ENCODE peak calls at places on chromosomes 11 and 22, in six cellular contexts. K is GM23248, L is neuronal stem cell, S is neural progenitor cell, W is right lobe of liver, T is tibial nerve. N is an unnamed sample.

GRCh38 chr11:69242583-69242940 is 51.4 kb upstream of the MYEOV start:
- DNase-seq in S (no peak), L (no peak), T (no peak), W (no peak), K (no peak), N (no peak)

GRCh38 chr11:133808393-133809140 is 36.7 kb downstream of the SPATA19 start:
- DNase-seq in L (no peak), T (no peak), K (no peak), S (no peak), W (no peak), N (no peak)

GRCh38 chr11:46222485-46223251 is 54.8 kb upstream of the CREB3L1 start:
- DNase-seq in S (no peak), L (no peak), K (peak; percentile 45), T (no peak), W (no peak), N (no peak)

GRCh38 chr11:9266926-9267325 is 1.8 kb upstream of the DENND5A start:
- DNase-seq in L (no peak), S (no peak), K (no peak), W (no peak), T (no peak), N (no peak)

GRCh38 chr11:47980093-47980906 is at the start of gene PTPRJ:
- DNase-seq in S (peak; percentile 91), L (peak; percentile 74), W (peak; percentile 84), T (no peak), K (peak; percentile 71), N (no peak)

GRCh38 chr11:122138759-122139594 is 23.0 kb upstream of the BLID start:
- DNase-seq in L (no peak), S (no peak), K (peak; percentile 42), W (no peak), T (no peak), N (no peak)

GRCh38 chr11:104286129-104286528 is 122.2 kb upstream of the PDGFD start:
- DNase-seq in S (no peak), T (no peak), L (no peak), K (no peak), W (no peak), N (no peak)

GRCh38 chr11:117875397-117876048 is 935 bp downstream of the FXYD6 start:
- DNase-seq in K (no peak), S (peak; percentile 64), W (no peak), T (no peak), L (no peak), N (no peak)

GRCh38 chr22:44291265-44292006 is 21.3 kb downstream of the SHISAL1 start:
- DNase-seq in S (no peak), K (peak; percentile 58), L (no peak), T (no peak), W (no peak), N (no peak)

GRCh38 chr11:69760319-69760718 is 14.8 kb downstream of the FGF4 start:
- DNase-seq in W (peak; percentile 82), S (no peak), T (no peak), L (no peak), K (no peak), N (no peak)

GRCh38 chr22:32839776-32840571 is 38.5 kb downstream of the TIMP3 start:
- DNase-seq in K (peak; percentile 65), S (peak; percentile 44), L (no peak), T (no peak), W (no peak), N (no peak)

GRCh38 chr11:5596611-5597201 is at the start of gene TRIM6:
- DNase-seq in T (peak; percentile 27), K (peak; percentile 66), S (peak; percentile 79), L (peak; percentile 18), W (peak; percentile 54), N (peak; percentile 70)

GRCh38 chr11:16945671-16946469 is 68.3 kb downstream of the PLEKHA7 start:
- DNase-seq in K (peak; percentile 68), W (peak; percentile 66), S (peak; percentile 59), T (peak; percentile 21), L (peak; percentile 35), N (no peak)

GRCh38 chr11:106961518-106961917 is 56.8 kb downstream of the GUCY1A2 start:
- DNase-seq in S (no peak), L (no peak), W (no peak), K (peak; percentile 96), T (no peak), N (no peak)

GRCh38 chr11:60764879-60765278 is 8.2 kb downstream of the MS4A15 start:
- DNase-seq in L (no peak), W (no peak), K (no peak), S (no peak), T (no peak), N (no peak)

GRCh38 chr11:86101941-86102407 is 33.1 kb upstream of the PICALM start:
- DNase-seq in T (no peak), S (no peak), W (no peak), K (peak; percentile 74), L (no peak), N (no peak)

GRCh38 chr11:65743928-65744698 is 23.5 kb upstream of the RNASEH2C start:
- DNase-seq in S (peak; percentile 45), W (no peak), K (peak; percentile 59), L (no peak), T (no peak), N (no peak)

GRCh38 chr11:66112640-66113098 is 42.6 kb downstream of the PACS1 start:
- DNase-seq in K (peak; percentile 86), L (no peak), W (no peak), T (peak; percentile 6), S (no peak), N (no peak)

GRCh38 chr11:64448599-64449380 is 89.8 kb downstream of the RPS6KA4 start:
- DNase-seq in W (peak; percentile 84), L (peak; percentile 75), K (peak; percentile 83), S (peak; percentile 94), T (peak; percentile 74), N (no peak)

DNA sequence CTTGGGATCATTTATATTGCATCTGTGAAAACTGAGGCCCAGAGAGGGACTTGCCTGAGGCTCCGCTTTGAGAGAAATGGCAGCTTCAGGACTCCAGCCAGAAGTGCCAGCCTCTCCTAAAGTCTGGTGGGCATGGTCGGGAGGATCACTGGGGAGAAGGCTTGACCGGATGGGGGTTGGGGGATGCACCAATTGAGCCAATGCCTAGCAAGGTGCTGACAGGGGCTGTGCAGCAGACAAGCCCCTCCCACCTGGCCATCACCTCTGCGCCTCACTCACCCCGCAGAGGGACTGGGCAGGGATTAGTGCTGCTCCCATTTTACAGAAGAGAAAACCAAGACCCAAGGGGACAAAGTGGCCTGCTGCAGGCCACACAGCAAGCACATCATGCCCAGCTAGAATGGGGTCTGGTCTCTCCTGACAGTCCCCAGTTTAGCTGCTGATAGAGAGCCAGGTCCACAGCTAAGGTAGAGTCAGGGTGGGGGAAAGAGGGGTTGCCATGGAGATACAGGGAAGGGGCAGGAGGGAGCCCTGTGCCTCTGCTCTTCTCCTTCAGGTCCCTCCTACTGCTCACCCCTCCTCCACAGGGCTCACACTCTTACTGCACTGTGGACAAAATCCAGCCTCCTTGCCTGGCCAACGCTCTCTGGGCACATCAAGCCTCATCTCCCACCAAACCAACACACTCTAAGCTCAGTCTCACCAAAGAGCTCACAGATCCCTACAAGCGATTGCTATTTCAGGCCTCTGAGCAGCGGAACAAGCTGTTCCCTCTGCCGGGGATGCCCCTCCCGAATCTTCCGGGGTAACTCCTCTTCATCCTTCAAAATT is 29.5 kb downstream of the TEF start:
- DNase-seq in K (peak; percentile 14), W (no peak), T (peak; percentile 50), L (no peak), S (peak; percentile 21), N (no peak)
- H3K4me1 ChIP-seq in K (peaks cover 13% of the 10 kb centered on the region), W (peaks cover 2% of the 10 kb centered on the region), T (peaks cover 42% of the 10 kb centered on the region), L (peaks cover 16% of the 10 kb centered on the region), S (peaks cover 17% of the 10 kb centered on the region), N (no peaks in the 10 kb centered on the region)

DNA sequence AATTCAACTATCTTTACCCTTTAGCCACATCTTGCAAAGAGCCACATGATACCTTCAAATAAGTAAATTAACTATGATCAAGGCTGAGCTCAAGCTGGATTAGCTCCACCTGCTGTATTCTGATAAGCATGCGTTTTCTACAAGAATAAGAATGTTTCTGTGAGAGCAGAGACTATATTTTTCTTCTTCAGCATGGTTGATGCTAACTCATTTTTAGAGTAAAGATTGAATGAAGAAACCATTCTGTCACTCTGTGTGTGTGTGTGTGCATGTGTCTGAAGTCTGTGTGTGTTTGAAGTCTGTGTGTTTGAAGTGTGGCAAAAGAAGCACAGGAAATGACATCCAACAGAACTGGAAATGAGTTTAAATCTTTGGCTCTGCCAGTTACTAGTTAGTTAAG is 12.0 kb upstream of the LAYN start:
- DNase-seq in S (no peak), T (no peak), W (no peak), L (no peak), K (no peak), N (no peak)
- H3K4me1 ChIP-seq in S (peaks cover 9% of the 10 kb centered on the region), T (peaks cover 8% of the 10 kb centered on the region), W (no peaks in the 10 kb centered on the region), L (no peaks in the 10 kb centered on the region), K (peaks cover 53% of the 10 kb centered on the region), N (peaks cover 48% of the 10 kb centered on the region)

GRCh38 chr11:61879152-61879551 is 12.2 kb downstream of the FADS3 start:
- DNase-seq in T (no peak), W (no peak), L (no peak), S (no peak), K (no peak), N (no peak)
- H3K4me1 ChIP-seq in T (no peaks in the 10 kb centered on the region), W (no peaks in the 10 kb centered on the region), L (peaks cover 9% of the 10 kb centered on the region), S (peaks cover 4% of the 10 kb centered on the region), K (peaks cover 17% of the 10 kb centered on the region), N (peaks cover 6% of the 10 kb centered on the region)

DNA sequence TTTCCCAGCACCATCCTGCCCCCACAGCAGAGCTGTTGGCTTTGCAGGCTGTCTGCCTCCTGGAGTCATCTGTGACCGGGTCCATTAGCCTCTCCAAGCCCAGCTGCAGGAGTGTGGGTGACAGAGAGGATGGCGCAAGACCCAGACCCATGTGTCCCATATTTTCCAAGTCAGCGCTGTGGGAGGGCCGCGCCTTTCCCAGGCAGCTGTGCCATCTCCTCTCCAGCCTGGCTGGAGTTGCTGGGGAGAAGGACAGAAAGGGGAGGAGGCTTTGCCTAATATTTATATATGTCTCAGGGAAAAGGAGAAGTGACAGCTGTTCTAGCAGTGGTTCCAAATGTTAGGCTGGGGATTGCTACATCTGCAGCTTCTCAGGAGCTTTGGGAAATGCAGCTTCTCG is 15.7 kb downstream of the DTX4 start:
- DNase-seq in S (no peak), K (peak; percentile 52), T (no peak), L (no peak), W (no peak), N (no peak)
- H3K4me1 ChIP-seq in S (peaks cover 23% of the 10 kb centered on the region), K (no peaks in the 10 kb centered on the region), T (peaks cover 55% of the 10 kb centered on the region), L (peaks cover 34% of the 10 kb centered on the region), W (peaks cover 3% of the 10 kb centered on the region), N (no peaks in the 10 kb centered on the region)

GRCh38 chr11:11988099-11988651 is 20.3 kb downstream of the DKK3 start:
- DNase-seq in W (peak; percentile 32), S (no peak), K (peak; percentile 85), T (no peak), L (no peak), N (no peak)
- H3K4me1 ChIP-seq in W (no peaks in the 10 kb centered on the region), S (no peaks in the 10 kb centered on the region), K (peaks cover 87% of the 10 kb centered on the region), T (peaks cover 16% of the 10 kb centered on the region), L (no peaks in the 10 kb centered on the region), N (peaks cover 32% of the 10 kb centered on the region)

DNA sequence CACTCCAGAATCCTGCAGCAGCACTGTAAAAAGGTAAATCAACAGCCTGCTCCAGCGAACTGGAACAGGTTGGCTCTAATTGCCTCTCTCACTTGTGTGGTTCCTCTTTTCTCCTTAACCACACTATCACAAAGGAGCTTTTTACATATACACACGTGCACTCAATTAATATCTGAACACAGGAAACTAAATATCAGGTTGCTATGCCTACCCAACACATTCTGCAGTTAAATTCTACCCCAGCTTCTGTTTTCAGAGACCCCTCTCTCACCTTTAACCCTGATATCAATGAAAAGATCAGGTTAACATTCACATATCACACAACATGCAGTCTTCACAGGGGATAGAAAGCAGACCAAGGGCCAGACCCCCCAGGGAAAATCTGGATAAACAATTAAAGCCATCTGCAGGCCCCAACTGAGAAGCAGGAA is 10.9 kb downstream of the RBFOX2 start:
- DNase-seq in S (no peak), K (no peak), T (no peak), L (no peak), W (no peak), N (no peak)
- H3K4me1 ChIP-seq in S (peaks cover 58% of the 10 kb centered on the region), K (peaks cover 52% of the 10 kb centered on the region), T (peaks cover 40% of the 10 kb centered on the region), L (peaks cover 34% of the 10 kb centered on the region), W (no peaks in the 10 kb centered on the region), N (peaks cover 3% of the 10 kb centered on the region)

N was measured in RWPE2.